ENCODE peak calls at places on chromosomes 3 and 15, in four cellular contexts. Q, X, I and R are unnamed samples.

GRCh38 chr3:42210731-42211130 is 55.3 kb downstream of the CCK start:
- DNase-seq in I (no peak), Q (no peak), X (no peak), R (no peak)

GRCh38 chr15:92797168-92798052 is 102.7 kb upstream of the CHD2 start:
- DNase-seq in X (peak), I (no peak), Q (no peak), R (no peak)

GRCh38 chr3:24025805-24026204 is 80.7 kb downstream of the NR1D2 start:
- DNase-seq in X (no peak), I (no peak), Q (no peak), R (no peak)

GRCh38 chr3:24002129-24002528 is 57.0 kb downstream of the NR1D2 start:
- DNase-seq in I (no peak), Q (no peak), X (no peak), R (no peak)

GRCh38 chr3:126811530-126811929 is 107.5 kb downstream of the CHCHD6 start:
- DNase-seq in X (no peak), Q (no peak), I (no peak), R (no peak)

GRCh38 chr3:197349368-197349767 is 51.0 kb upstream of the DLG1 start:
- DNase-seq in Q (no peak), I (no peak), X (no peak), R (no peak)

GRCh38 chr15:77034620-77035467 is 36.1 kb downstream of the TSPAN3 start:
- DNase-seq in X (peak), Q (peak), I (peak), R (peak)

GRCh38 chr15:75620776-75621536 is 4.6 kb downstream of the SNUPN start:
- DNase-seq in X (peak), I (peak), Q (peak), R (peak)

GRCh38 chr3:159865042-159865579 is 123.5 kb upstream of the IL12A start:
- DNase-seq in I (no peak), X (no peak), Q (no peak), R (no peak)

GRCh38 chr3:75180235-75180944 is 483.7 kb upstream of the FRG2C start:
- DNase-seq in X (no peak), I (no peak), Q (no peak), R (no peak)

GRCh38 chr3:72296477-72297111 is 511.6 kb upstream of the PROK2 start:
- DNase-seq in I (no peak), Q (no peak), X (no peak), R (no peak)

GRCh38 chr15:85031086-85031943 is 49.7 kb downstream of the PDE8A start:
- DNase-seq in I (no peak), X (no peak), Q (no peak), R (no peak)

GRCh38 chr15:98503970-98504369 is 144.4 kb upstream of the IGF1R start:
- DNase-seq in X (peak), Q (no peak), I (no peak), R (no peak)

GRCh38 chr3:139132976-139133375 is 88.3 kb upstream of the PRR23C start:
- DNase-seq in Q (no peak), X (no peak), I (no peak), R (no peak)

DNA sequence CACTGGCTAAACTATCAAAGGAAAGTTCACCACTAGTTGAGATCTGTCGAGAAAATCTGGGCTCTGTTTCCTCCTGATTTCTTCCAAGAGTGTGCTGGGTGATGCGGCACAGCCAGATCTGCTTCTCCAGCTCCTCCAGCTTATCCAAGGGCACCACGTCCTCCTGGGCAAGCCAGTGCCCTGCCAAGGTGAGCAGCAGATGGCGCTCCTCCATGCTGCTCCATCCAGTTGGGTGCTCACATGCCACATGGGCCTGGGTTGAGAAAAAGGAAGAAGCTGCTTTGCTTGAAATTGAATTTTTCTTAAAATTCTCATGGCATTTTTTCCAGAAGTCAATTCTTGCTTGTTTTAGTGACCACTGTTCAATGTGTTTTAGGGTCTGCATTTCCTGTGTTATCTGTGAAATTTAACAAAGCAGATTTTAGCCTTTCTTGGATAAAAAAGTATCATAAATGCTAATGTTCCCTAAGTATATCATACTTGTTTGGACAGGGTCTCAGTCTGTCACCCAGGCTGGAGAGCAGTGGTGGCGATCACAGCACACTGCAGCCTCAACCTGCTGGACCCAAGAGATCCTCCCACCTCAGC is 47.3 kb downstream of the EIF3J start:
- DNase-seq in Q (peak), X (peak), I (peak), R (peak)
- H3K4me3 ChIP-seq in Q (no peak), X (no peak), I (no peak), R (no peak)

GRCh38 chr3:129624347-129625070 is 18.0 kb upstream of the PLXND1 start:
- DNase-seq in X (no peak), Q (peak), I (peak), R (peak)

GRCh38 chr3:129621626-129622417 is 15.3 kb upstream of the PLXND1 start:
- DNase-seq in Q (peak), I (peak), X (no peak), R (peak)

GRCh38 chr3:129623447-129624118 is 17.1 kb upstream of the PLXND1 start:
- DNase-seq in X (peak), I (peak), Q (peak), R (peak)

GRCh38 chr3:129622418-129622872 is 16.0 kb upstream of the PLXND1 start:
- DNase-seq in I (no peak), Q (peak), X (no peak), R (peak)

DNA sequence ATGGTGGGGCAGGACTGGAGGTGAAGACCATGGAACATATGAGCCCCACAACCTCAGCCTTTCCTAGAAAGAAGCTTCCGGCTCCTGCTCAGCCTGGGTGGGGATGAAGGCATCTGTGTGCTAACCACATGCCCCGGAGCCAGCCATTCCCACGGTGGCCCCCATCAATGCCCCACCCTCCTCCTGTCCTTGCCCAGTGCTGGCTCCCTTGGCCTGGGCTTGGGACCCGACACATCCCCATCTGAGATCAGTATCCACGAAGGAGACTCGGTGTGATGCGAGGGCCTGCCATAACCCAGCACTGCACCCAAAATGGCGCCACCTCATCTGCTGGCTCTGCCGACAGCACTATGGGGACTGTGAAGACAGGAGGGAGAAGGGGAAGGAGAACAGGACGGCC is 16.5 kb upstream of the PLXND1 start:
- DNase-seq in X (no peak), I (no peak), Q (peak), R (peak)
- H3K27ac ChIP-seq in X (no peak), I (peak), Q (peak), R (peak)

DNA sequence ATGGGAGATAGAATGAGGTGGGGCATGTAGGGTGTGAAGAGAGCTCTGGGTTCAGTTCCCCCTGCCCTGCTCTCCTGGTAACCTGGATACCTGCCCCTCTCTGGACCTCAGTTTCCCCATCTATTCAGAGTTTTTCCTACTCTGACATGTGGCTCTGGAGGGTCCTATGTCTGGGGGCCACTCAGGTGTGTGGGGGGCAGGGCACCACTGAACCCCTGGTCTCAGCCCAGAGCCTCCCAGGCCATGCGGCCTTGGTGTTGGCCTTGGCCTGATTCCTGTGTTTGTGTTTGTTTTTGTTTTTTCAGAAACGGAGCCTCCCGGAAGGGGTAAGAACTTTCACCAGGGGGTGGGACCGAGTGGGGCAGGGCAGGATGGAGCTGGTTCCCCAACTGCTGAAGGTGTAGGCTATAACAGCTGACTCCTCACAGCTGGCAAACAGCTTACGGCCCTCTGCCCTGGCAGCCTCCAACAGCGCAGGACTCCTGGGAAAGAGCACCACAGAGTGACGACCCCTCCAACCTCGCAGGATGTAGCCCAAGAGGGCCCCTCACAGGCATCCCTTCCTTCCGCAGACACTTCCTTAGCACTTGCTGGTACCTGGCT is 803 bp downstream of the ITIH3 start:
- DNase-seq in I (no peak), X (no peak), Q (no peak), R (peak)
- H3K4me3 ChIP-seq in I (no peak), X (no peak), Q (no peak), R (no peak)

DNA sequence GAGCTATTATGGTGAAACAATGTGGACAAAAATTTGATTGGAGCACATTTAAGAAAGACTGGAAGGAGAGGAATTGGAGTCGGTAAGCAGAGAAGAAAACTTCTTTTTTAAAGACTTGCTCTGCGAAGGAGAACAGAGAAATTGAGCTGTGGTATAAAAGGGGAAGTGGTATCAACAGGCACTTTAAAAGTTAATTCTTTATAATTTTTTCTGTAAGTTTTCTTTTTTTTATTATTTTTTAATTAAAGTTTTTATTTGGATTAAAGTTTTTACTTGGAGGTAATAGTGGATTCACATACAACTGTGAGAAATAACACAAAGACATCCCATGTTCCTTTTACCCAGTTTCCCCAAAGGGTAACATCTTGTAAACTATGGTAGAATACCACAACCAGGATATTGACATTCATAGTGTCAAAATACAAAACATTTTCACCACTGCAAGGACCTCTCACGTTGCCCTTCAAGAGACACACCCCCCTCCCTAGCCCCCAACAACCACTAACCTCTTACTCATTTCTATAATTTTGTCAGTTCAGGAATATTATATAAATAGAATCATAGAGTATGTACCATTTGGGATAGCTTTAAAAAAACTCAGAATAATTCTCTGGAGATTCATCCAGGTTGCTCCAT is 33.8 kb upstream of the XIRP1 start:
- DNase-seq in Q (no peak), X (no peak), I (no peak), R (no peak)
- H3K27ac ChIP-seq in Q (no peak), X (no peak), I (no peak), R (no peak)

DNA sequence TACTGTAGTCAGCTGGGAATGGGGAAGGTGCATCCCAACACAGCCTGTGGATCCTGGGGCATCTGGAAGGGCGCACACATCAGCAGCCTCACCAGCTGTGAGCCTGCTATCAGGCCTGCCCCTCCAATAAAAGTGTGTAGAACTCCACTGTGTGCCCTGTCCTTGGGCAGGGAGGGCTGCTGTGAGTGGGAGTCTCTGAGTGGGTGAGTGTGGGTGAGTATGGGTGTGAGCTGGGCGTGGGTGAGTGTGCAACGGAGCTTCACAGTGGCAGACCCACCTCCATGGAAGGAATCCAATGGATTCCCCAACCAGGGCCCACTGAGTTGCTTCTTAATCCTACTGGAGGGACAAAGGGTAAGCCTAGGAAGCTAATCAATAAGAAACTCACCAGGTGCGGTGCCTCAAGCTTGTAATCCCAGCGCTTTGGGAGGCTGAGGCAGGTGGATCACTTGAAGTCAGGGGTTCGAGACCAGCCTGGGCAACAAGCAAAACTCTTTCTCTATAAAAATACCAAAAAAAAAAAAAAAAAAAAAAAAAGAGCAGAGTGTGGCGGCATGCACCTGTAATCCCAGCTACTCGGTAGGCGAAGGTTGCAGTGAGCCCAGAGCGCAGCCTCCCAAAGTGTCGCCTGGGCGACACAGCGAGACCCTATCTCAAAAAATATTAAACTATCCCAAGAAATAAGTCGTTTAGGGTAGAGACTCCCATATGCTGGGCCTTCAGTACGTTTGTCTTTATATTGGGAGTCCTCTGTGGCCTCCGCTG is 555 bp upstream of the RCCD1 start:
- DNase-seq in Q (no peak), X (no peak), I (no peak), R (no peak)
- H3K4me3 ChIP-seq in Q (peak), X (no peak), I (peak), R (no peak)